ENCODE peak calls at places on chromosome 3, in eight cellular contexts. N is neural progenitor cell, Q is PC-3, V is fibroblast of lung, J is left lung, R is astrocyte, X is kidney, E is fibroblast of pulmonary artery. A is an unnamed sample.

GRCh38 chr3:159126261-159127020 is 324.6 kb downstream of the MFSD1 start:
- DNase-seq in J (no peak), Q (peak), X (no peak), N (no peak), V (no peak), R (peak), E (peak), A (no peak)

GRCh38 chr3:25823314-25823713 is 33.4 kb downstream of the OXSM start:
- DNase-seq in X (no peak), J (no peak), Q (no peak), N (no peak), V (no peak), R (no peak), E (no peak), A (no peak)

GRCh38 chr3:155352900-155353490 is 59.5 kb upstream of the STRIT1 start:
- DNase-seq in E (peak), Q (peak), N (peak), X (no peak), V (peak), J (no peak), R (peak), A (no peak)

GRCh38 chr3:71779674-71780377 is 5.1 kb downstream of the PROK2 start:
- DNase-seq in N (no peak), Q (no peak), X (no peak), J (no peak), E (peak), R (no peak), V (no peak), A (no peak)

GRCh38 chr3:128240232-128240631 is 87.0 kb downstream of the EEFSEC start:
- DNase-seq in R (no peak), V (no peak), J (no peak), E (no peak), X (no peak), Q (no peak), N (no peak), A (no peak)

GRCh38 chr3:13879102-13879945 is 547 bp downstream of the WNT7A start:
- DNase-seq in E (no peak), V (no peak), N (peak), Q (peak), J (peak), X (peak), R (no peak), A (no peak)

GRCh38 chr3:183844606-183845005 is 19.2 kb upstream of the MAP6D1 start:
- DNase-seq in N (no peak), J (no peak), X (no peak), E (peak), Q (peak), V (peak), R (peak), A (no peak)

GRCh38 chr3:190671658-190672057 is 157.8 kb downstream of the IL1RAP start:
- DNase-seq in R (peak), N (no peak), J (no peak), X (no peak), V (peak), E (peak), Q (peak), A (no peak)

DNA sequence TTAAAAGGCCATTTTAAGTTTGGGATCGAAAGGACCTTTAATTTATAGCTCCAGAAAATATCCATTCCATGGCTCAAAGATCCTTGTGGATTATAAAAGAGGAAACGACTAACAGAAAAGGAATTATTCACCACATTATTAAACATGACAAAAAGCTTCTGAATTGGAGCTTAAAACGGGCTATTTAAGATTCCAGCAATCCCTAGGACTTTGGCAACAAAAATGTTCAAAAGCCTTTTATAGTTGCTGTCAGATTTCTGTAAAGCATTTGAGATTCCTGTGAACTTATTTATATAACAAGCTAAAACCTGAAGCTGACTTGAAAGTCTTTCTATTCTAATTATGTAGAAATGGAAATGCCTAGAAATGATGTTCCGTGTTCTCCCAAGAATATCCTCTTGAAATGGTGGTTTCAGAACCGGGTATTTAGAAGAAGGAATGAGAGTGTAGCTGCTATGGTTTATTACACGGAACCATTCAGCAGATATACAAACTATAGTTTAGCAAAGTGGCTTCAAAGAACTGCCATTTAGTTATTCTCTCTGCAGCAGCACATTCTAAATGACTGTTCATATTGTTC is 961.8 kb downstream of the FHIT start:
- DNase-seq in E (no peak), J (no peak), V (no peak), Q (no peak), N (no peak), R (peak), X (no peak), A (no peak)
- H3K4me3 ChIP-seq in E (no peak), J (no peak), V (no peak), Q (no peak), N (no peak), R (no peak), X (no peak), A (no peak)

GRCh38 chr3:141764041-141764440 is 833 bp downstream of the GRK7 start:
- DNase-seq in J (no peak), V (no peak), N (no peak), E (no peak), Q (no peak), X (no peak), R (no peak), A (no peak)
- H3K4me3 ChIP-seq in J (no peak), V (no peak), N (no peak), E (no peak), Q (no peak), X (no peak), R (no peak), A (no peak)

DNA sequence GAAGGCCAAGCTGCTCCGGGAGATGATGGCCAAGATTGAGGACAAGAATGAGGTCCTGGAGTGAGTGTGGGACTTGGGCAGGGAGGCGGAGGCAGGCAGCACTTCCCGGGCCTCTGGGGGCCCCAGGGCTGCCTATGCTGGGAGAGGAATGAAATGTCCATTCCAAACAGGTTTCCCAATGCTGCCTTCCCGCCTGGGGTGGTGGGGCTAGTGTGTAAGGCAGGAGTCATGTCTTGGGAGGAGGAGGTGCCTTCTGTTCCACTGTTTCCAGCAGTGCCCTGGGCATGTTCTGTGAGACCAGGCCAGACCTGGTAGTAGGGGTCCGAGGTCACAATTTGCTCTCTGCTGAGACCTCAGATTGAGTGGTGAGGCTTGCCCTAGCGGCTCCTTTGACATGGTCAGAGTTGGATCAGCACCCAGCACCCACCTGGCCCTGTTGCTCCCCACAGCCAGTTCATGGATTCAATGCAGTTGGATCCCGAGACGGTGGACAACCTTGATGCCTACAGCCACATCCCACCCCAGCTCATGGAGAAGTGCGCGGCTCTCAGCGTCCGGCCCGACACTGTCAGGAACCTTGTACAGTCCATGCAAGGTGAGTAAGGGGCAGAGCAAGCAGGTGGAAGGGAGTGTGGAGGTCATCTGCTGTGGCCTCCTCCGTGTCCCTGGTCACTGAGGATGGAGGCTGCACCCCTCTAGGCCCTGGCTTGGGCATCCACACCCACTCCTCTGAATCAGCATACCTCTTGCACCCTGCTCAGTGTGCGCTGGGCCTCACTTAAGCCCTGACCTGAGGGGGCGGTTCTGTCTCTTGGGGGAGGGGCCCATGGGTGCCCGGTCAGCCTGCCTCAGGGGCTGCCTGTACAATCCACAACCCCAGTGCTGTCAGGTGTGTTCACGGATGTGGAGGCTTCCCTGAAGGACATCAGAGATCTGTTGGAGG is 27.3 kb downstream of the PTPN23 start:
- DNase-seq in J (no peak), N (no peak), R (no peak), V (no peak), E (no peak), Q (no peak), X (no peak), A (no peak)
- H3K4me3 ChIP-seq in J (no peak), N (no peak), R (no peak), V (no peak), E (no peak), Q (no peak), X (no peak), A (no peak)

DNA sequence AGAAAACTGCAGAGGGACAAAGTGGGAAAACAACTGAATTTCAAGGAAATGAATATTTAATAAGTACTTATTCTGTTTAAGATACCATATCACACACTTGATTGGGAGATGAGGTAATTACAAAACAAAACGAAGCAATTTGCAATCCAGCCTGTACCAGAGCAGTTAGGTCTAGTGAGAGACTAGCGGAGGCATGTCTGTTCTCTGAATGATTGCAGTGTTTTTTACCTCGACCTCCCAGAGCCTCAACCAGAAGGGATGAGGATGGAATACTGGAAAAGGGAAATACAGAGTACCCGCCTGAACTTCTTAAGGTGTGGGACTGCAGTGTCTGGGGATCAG is 59.5 kb downstream of the PIK3CB start:
- DNase-seq in V (no peak), N (no peak), J (no peak), E (no peak), X (no peak), Q (no peak), R (peak), A (no peak)
- H3K4me3 ChIP-seq in V (no peak), N (no peak), J (no peak), E (no peak), X (no peak), Q (peak), R (no peak), A (no peak)

GRCh38 chr3:48598323-48599076 is 3.4 kb upstream of the COL7A1 start:
- DNase-seq in Q (peak), N (no peak), J (peak), R (peak), X (no peak), E (peak), V (peak), A (no peak)
- H3K4me3 ChIP-seq in Q (no peak), N (no peak), J (no peak), R (peak), X (no peak), E (no peak), V (peak), A (no peak)

GRCh38 chr3:15979490-15979889 is 181.7 kb upstream of the ANKRD28 start:
- DNase-seq in E (no peak), V (no peak), Q (peak), N (no peak), J (no peak), X (no peak), R (peak), A (no peak)
- H3K4me3 ChIP-seq in E (no peak), V (no peak), Q (no peak), N (no peak), J (no peak), X (no peak), R (no peak), A (no peak)

GRCh38 chr3:119541547-119541946 is 17.9 kb downstream of the CD80 start:
- DNase-seq in N (no peak), R (no peak), V (no peak), E (no peak), J (no peak), Q (no peak), X (no peak), A (no peak)
- H3K4me3 ChIP-seq in N (no peak), R (no peak), V (no peak), E (no peak), J (no peak), Q (no peak), X (no peak), A (no peak)

GRCh38 chr3:48086736-48087470 is 70.7 kb upstream of the MAP4 start:
- DNase-seq in J (no peak), V (peak), Q (peak), N (no peak), R (peak), E (peak), X (no peak), A (no peak)

GRCh38 chr3:48088056-48088748 is 72.0 kb upstream of the MAP4 start:
- DNase-seq in Q (no peak), E (no peak), R (peak), J (no peak), X (no peak), N (peak), V (no peak), A (no peak)

GRCh38 chr3:48088749-48089466 is 72.7 kb upstream of the MAP4 start:
- DNase-seq in V (peak), E (peak), J (peak), Q (peak), X (peak), N (peak), R (peak), A (peak)

GRCh38 chr3:48092270-48092669 is 76.1 kb upstream of the MAP4 start:
- DNase-seq in X (no peak), R (no peak), V (peak), J (no peak), Q (no peak), E (no peak), N (no peak), A (no peak)

DNA sequence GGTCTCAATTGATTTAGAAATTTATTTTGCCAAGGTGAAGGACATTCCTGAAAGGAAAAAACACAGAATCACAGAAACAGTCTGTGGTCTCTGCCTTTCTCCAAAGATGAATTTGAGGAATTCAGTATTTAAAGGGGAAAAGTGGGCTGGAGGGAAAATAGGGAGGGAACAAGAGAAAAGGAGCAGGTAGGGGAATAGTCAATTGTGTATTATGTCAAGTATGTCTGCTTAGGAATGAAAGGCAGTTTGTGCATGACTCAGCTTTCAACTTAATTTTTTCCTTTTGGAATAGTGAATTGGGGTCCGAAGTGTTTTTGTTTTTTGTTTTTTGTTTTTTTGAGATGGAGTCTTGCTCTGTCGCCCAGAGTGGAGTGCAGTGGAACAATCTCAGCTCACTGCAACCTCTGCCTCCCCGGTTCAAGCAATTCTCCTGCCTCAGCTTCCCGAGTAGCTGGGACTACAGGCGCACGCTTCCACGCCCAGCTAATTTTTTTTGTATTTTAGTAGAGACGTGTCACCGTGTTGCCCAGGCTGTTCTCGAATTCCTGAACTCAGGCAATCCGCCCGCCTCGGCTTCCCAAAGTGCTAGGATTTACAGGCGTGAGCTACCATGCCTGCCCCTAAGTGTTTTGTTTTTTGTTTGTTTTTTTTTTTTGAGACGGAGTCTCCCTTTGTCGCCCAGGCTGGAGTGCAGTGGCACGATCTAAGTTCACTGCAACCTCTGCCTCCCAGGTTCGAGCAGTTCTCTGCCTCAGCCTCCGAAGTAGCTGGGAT is 74.1 kb upstream of the MAP4 start:
- DNase-seq in X (no peak), Q (peak), V (no peak), E (no peak), J (no peak), N (no peak), R (no peak), A (no peak)
- H3K4me3 ChIP-seq in X (no peak), Q (peak), V (no peak), E (no peak), J (no peak), N (peak), R (no peak), A (no peak)

A was measured in esophagus squamous epithelium.